ENCODE peak calls at places on chromosome 15, in six cellular contexts. J is HL-60, O is suprapubic skin, A is GM12892, R is transverse colon, X is sigmoid colon. T is an unnamed sample.

GRCh38 chr15:50907866-50908208 is 646 bp upstream of the AP4E1 start:
- DNase-seq in J (peak), O (no peak), A (no peak), R (peak), X (no peak), T (no peak)

GRCh38 chr15:91593081-91593480 is 260.4 kb upstream of the SLCO3A1 start:
- DNase-seq in J (no peak), O (no peak), A (no peak), R (no peak), X (no peak), T (no peak)

GRCh38 chr15:34855397-34855796 is 60.0 kb upstream of the ACTC1 start:
- DNase-seq in J (no peak), O (no peak), A (no peak), R (no peak), X (no peak), T (no peak)

GRCh38 chr15:42092666-42093445 is 1.5 kb downstream of the PLA2G4D start:
- DNase-seq in J (no peak), O (no peak), A (no peak), R (no peak), X (no peak), T (no peak)

GRCh38 chr15:61556037-61556648 is 327.0 kb upstream of the RORA start:
- DNase-seq in J (no peak), O (no peak), A (no peak), R (no peak), X (no peak), T (no peak)

GRCh38 chr15:37122703-37123102 is 22.4 kb upstream of the MEIS2 start:
- DNase-seq in J (no peak), O (no peak), A (no peak), R (no peak), X (peak), T (no peak)

GRCh38 chr15:51234181-51234927 is 104.0 kb downstream of the CYP19A1 start:
- DNase-seq in J (no peak), O (no peak), A (no peak), R (no peak), X (no peak), T (no peak)

GRCh38 chr15:72994778-72995177 is 57.5 kb upstream of the NEO1 start:
- DNase-seq in J (no peak), O (no peak), A (no peak), R (peak), X (no peak), T (no peak)

GRCh38 chr15:51634591-51635198 is 12.1 kb upstream of the DMXL2 start:
- DNase-seq in J (no peak), O (no peak), A (no peak), R (no peak), X (no peak), T (no peak)

GRCh38 chr15:79370716-79371115 is 59.8 kb downstream of the TMED3 start:
- DNase-seq in J (peak), O (no peak), A (no peak), R (no peak), X (no peak), T (no peak)

GRCh38 chr15:60006808-60007346 is 2.8 kb downstream of the FOXB1 start:
- DNase-seq in J (no peak), O (no peak), A (no peak), R (no peak), X (no peak), T (no peak)

GRCh38 chr15:70272565-70273355 is 175.0 kb upstream of the TLE3 start:
- DNase-seq in J (no peak), O (no peak), A (no peak), R (no peak), X (peak), T (no peak)

GRCh38 chr15:65377976-65378366 is at the start of gene IGDCC3:
- DNase-seq in J (no peak), O (no peak), A (no peak), R (no peak), X (no peak), T (no peak)

GRCh38 chr15:28107111-28107893 is 8.2 kb upstream of the OCA2 start:
- DNase-seq in J (no peak), O (peak), A (no peak), R (no peak), X (peak), T (no peak)

GRCh38 chr15:73225358-73226015 is 143.3 kb downstream of the HCN4 start:
- DNase-seq in J (peak), O (no peak), A (no peak), R (peak), X (no peak), T (no peak)

GRCh38 chr15:90062023-90062728 is 40.1 kb downstream of the IDH2 start:
- DNase-seq in J (peak), O (no peak), A (no peak), R (peak), X (no peak), T (no peak)

GRCh38 chr15:64478863-64479262 is 18.5 kb downstream of the ZNF609 start:
- DNase-seq in J (no peak), O (no peak), A (no peak), R (no peak), X (no peak), T (no peak)

GRCh38 chr15:28942046-28942445 is 56.3 kb downstream of the APBA2 start:
- DNase-seq in J (no peak), O (peak), A (no peak), R (peak), X (peak), T (no peak)

GRCh38 chr15:58568157-58568571 is 136.4 kb downstream of the LIPC start:
- DNase-seq in J (peak), O (no peak), A (no peak), R (peak), X (no peak), T (no peak)

GRCh38 chr15:42375941-42376340 is 16.6 kb downstream of the CAPN3 start:
- DNase-seq in J (no peak), O (no peak), A (no peak), R (no peak), X (no peak), T (no peak)

GRCh38 chr15:88630141-88630721 is 8.6 kb upstream of the ISG20 start:
- DNase-seq in J (no peak), O (no peak), A (no peak), R (peak), X (peak), T (no peak)
- TF ChIP-seq POLR2AphosphoS5 in J (no peak), O (no peak), A (peak), R (no peak), X (no peak), T (no peak)

GRCh38 chr15:88634449-88634848 is 4.4 kb upstream of the ISG20 start:
- DNase-seq in J (no peak), O (no peak), A (no peak), R (no peak), X (no peak), T (no peak)

GRCh38 chr15:88636654-88637053 is 2.2 kb upstream of the ISG20 start:
- DNase-seq in J (no peak), O (no peak), A (no peak), R (no peak), X (peak), T (no peak)

GRCh38 chr15:88637436-88637835 is 1.4 kb upstream of the ISG20 start:
- DNase-seq in J (no peak), O (no peak), A (no peak), R (no peak), X (peak), T (no peak)

GRCh38 chr15:88636039-88636438 is 2.8 kb upstream of the ISG20 start:
- DNase-seq in J (no peak), O (no peak), A (no peak), R (peak), X (no peak), T (no peak)

DNA sequence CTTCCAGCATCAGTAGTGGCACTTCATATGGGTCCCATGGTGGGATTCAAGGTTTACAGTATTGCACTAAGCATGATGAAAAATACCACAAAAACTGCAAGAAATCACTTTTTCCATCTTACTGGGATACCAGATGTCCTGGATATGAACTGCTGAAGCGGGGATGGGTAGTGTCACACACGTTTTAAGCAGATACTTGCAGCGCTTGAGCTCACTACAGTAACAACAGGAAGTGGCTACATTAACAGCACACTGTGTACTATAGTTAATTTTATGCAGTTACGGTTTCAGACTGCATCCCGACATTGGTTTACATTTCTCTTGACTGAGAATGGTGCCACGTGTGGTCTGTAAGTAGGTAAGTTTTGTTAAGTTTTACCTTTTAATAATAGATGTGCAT is 3.5 kb upstream of the ISG20 start:
- DNase-seq in J (no peak), O (no peak), A (no peak), R (peak), X (no peak), T (no peak)
- TF ChIP-seq POLR2AphosphoS5 in J (no peak), O (no peak), A (no peak), R (peak), X (no peak), T (no peak)

GRCh38 chr15:44565387-44566169 is 28.6 kb downstream of the EIF3J start:
- DNase-seq in J (no peak), O (no peak), A (no peak), R (no peak), X (no peak), T (no peak)
- TF ChIP-seq POLR2AphosphoS5 in J (peak), O (no peak), A (no peak), R (no peak), X (no peak), T (no peak)

DNA sequence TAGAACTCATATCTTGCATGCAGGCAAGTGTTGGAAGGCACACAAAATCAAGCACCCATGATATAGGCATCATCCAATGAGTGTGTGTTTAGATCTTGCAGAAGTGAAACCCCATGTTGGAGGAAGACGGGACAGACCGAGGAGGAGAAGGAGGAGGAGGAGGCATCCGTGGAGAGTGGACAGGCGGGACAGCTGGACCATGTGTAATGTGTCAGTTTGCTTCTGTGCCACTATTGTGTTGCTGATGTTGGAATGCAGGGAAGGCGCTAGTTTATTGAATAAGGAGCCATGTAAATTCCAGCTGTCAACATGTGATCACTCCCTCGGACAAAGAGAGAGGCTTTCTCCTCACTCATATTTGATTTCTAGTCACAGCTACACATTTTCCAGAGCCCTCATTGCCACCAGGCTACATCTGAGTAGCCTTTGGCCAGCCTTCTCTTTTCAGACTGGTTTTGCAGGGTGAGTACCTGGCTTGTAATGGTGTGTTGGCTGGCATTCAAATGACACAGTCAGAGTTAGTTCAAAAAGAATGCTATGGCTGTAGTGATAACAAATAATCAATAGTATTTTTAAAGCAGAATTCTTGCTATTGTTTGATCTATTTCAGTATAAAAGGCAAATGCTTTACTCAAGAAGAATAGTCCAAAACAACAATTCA is 1037.6 kb upstream of the NR2F2 start:
- DNase-seq in J (no peak), O (no peak), A (no peak), R (no peak), X (no peak), T (no peak)
- TF ChIP-seq POLR2AphosphoS5 in J (no peak), O (no peak), A (no peak), R (no peak), X (no peak), T (no peak)

GRCh38 chr15:101242160-101242998 is 9.5 kb downstream of the CHSY1 start:
- DNase-seq in J (peak), O (no peak), A (no peak), R (peak), X (no peak), T (no peak)
- TF ChIP-seq POLR2AphosphoS5 in J (peak), O (no peak), A (no peak), R (no peak), X (no peak), T (no peak)

GRCh38 chr15:31366169-31366734 is 39.6 kb downstream of the KLF13 start:
- DNase-seq in J (no peak), O (no peak), A (no peak), R (peak), X (peak), T (no peak)

GRCh38 chr15:31365032-31365654 is 38.5 kb downstream of the KLF13 start:
- DNase-seq in J (no peak), O (no peak), A (no peak), R (no peak), X (no peak), T (no peak)

GRCh38 chr15:31364301-31365031 is 37.8 kb downstream of the KLF13 start:
- DNase-seq in J (peak), O (no peak), A (no peak), R (peak), X (no peak), T (no peak)

GRCh38 chr15:31367021-31367729 is 40.5 kb downstream of the KLF13 start:
- DNase-seq in J (no peak), O (no peak), A (no peak), R (no peak), X (no peak), T (no peak)

GRCh38 chr15:31365655-31366127 is 39.1 kb downstream of the KLF13 start:
- DNase-seq in J (peak), O (peak), A (peak), R (peak), X (peak), T (peak)
- TF ChIP-seq POLR2AphosphoS5 in J (peak), O (peak), A (no peak), R (peak), X (peak), T (peak)

GRCh38 chr15:80568298-80568697 is 126.8 kb upstream of the ABHD17C start:
- DNase-seq in J (no peak), O (no peak), A (no peak), R (no peak), X (no peak), T (no peak)

GRCh38 chr15:80568876-80569605 is 126.1 kb upstream of the ABHD17C start:
- DNase-seq in J (no peak), O (no peak), A (no peak), R (no peak), X (peak), T (no peak)

GRCh38 chr15:80565988-80566387 is 129.1 kb upstream of the ABHD17C start:
- DNase-seq in J (no peak), O (no peak), A (no peak), R (no peak), X (no peak), T (no peak)

GRCh38 chr15:80569656-80570055 is 125.5 kb upstream of the ABHD17C start:
- DNase-seq in J (no peak), O (peak), A (no peak), R (no peak), X (no peak), T (no peak)

GRCh38 chr15:80567721-80568157 is 127.4 kb upstream of the ABHD17C start:
- DNase-seq in J (peak), O (no peak), A (no peak), R (peak), X (peak), T (no peak)
- TF ChIP-seq POLR2AphosphoS5 in J (no peak), O (no peak), A (no peak), R (no peak), X (no peak), T (no peak)

GRCh38 chr15:74783072-74783807 is 1.4 kb downstream of the CSK start:
- DNase-seq in J (peak), O (no peak), A (no peak), R (peak), X (no peak), T (no peak)
- TF ChIP-seq POLR2AphosphoS5 in J (peak), O (no peak), A (no peak), R (no peak), X (no peak), T (no peak)

GRCh38 chr15:68609618-68610017 is 30.8 kb downstream of the CORO2B start:
- DNase-seq in J (no peak), O (peak), A (no peak), R (peak), X (peak), T (no peak)
- TF ChIP-seq POLR2AphosphoS5 in J (no peak), O (no peak), A (no peak), R (no peak), X (peak), T (no peak)

T was measured in SK-N-MC.